ENCODE peak calls at places on chromosome 20, in five cellular contexts. L is left cardiac atrium, B is H54, A is T-helper 1 cell, K is A172. Z is an unnamed sample.

GRCh38 chr20:62292115-62292514 is 10.7 kb upstream of the ADRM1 start:
- DNase-seq in L (no peak), A (no peak), B (no peak), K (no peak), Z (no peak)

GRCh38 chr20:49381558-49382493 is 100.6 kb downstream of the KCNB1 start:
- DNase-seq in B (peak), K (peak), L (peak), A (no peak), Z (peak)

GRCh38 chr20:37421988-37422387 is 76.0 kb downstream of the SRC start:
- DNase-seq in L (no peak), B (no peak), A (no peak), K (no peak), Z (no peak)

GRCh38 chr20:11564491-11564890 is 353.2 kb upstream of the BTBD3 start:
- DNase-seq in B (no peak), A (no peak), K (no peak), L (no peak), Z (no peak)

GRCh38 chr20:38412877-38413577 is 22.1 kb downstream of the SNHG17 start:
- DNase-seq in K (no peak), A (no peak), B (no peak), L (no peak), Z (no peak)

GRCh38 chr20:51767018-51767866 is 948 bp downstream of the ATP9A start:
- DNase-seq in K (no peak), B (peak), L (peak), A (no peak), Z (peak)

GRCh38 chr20:3679749-3680700 is 1.8 kb downstream of the ADAM33 start:
- DNase-seq in B (peak), A (no peak), L (peak), K (peak), Z (peak)

GRCh38 chr20:48898896-48899513 is 22.5 kb upstream of the ARFGEF2 start:
- DNase-seq in K (no peak), L (no peak), B (no peak), A (no peak), Z (no peak)

GRCh38 chr20:41654292-41654691 is 36.1 kb upstream of the CHD6 start:
- DNase-seq in B (no peak), A (no peak), K (no peak), L (no peak), Z (no peak)

GRCh38 chr20:56872620-56873458 is 243.7 kb downstream of the TFAP2C start:
- DNase-seq in A (no peak), L (no peak), B (no peak), K (no peak), Z (no peak)

GRCh38 chr20:2690213-2690612 is 2.4 kb upstream of the EBF4 start:
- DNase-seq in B (no peak), L (no peak), K (no peak), A (no peak), Z (no peak)

GRCh38 chr20:60062431-60063336 is 104.5 kb downstream of the CDH26 start:
- DNase-seq in K (peak), B (no peak), A (no peak), L (no peak), Z (peak)

GRCh38 chr20:53030061-53030460 is 57.9 kb downstream of the TSHZ2 start:
- DNase-seq in K (no peak), A (no peak), L (no peak), B (no peak), Z (no peak)

GRCh38 chr20:51768759-51769517 is 748 bp upstream of the ATP9A start:
- DNase-seq in A (no peak), K (no peak), B (no peak), L (no peak), Z (no peak)

Z was measured in H4.